ENCODE peak calls at places on chromosomes 16 and 17, in four cellular contexts. I is K562, K is HepG2, E is GM12878. T is an unnamed sample.

GRCh38 chr16:57084996-57085395 is 7.4 kb upstream of the CPNE2 start:
- DNase-seq in I (no peak), K (no peak), E (no peak), T (no peak)

GRCh38 chr17:45820052-45820780 is 24.5 kb upstream of the SPPL2C start:
- DNase-seq in I (no peak), K (no peak), E (no peak), T (no peak)

GRCh38 chr17:50079334-50080095 is 15.6 kb upstream of the PDK2 start:
- DNase-seq in I (peak; percentile 76), K (peak; percentile 75), E (no peak), T (no peak)

GRCh38 chr17:82750241-82750905 is 1.5 kb upstream of the TBCD start:
- DNase-seq in I (no peak), K (no peak), E (no peak), T (no peak)

GRCh38 chr17:64357191-64357981 is 33.3 kb downstream of the PECAM1 start:
- DNase-seq in I (no peak), K (no peak), E (no peak), T (no peak)

GRCh38 chr17:4796550-4796915 is 569 bp downstream of the PSMB6 start:
- DNase-seq in I (peak; percentile 50), K (peak; percentile 33), E (no peak), T (peak; percentile 75)

GRCh38 chr16:11358531-11358930 is 13.3 kb downstream of the RMI2 start:
- DNase-seq in I (no peak), K (no peak), E (no peak), T (no peak)

GRCh38 chr16:12898556-12898955 is 2.8 kb upstream of the SHISA9 start:
- DNase-seq in I (no peak), K (no peak), E (no peak), T (no peak)

GRCh38 chr17:12391468-12391867 is 274.2 kb upstream of the MYOCD start:
- DNase-seq in I (no peak), K (no peak), E (no peak), T (no peak)

GRCh38 chr16:73176577-73177013 is 128.7 kb upstream of the ZFHX3 start:
- DNase-seq in I (no peak), K (peak; percentile 20), E (no peak), T (no peak)

GRCh38 chr16:72099377-72099818 is 5.8 kb downstream of the DHX38 start:
- DNase-seq in I (peak; percentile 72), K (peak; percentile 81), E (peak; percentile 13), T (peak; percentile 78)

GRCh38 chr17:2844386-2844785 is 48.1 kb downstream of the RAP1GAP2 start:
- DNase-seq in I (no peak), K (no peak), E (no peak), T (no peak)

GRCh38 chr17:60154616-60155426 is 5.0 kb downstream of the CA4 start:
- DNase-seq in I (no peak), K (no peak), E (no peak), T (peak; percentile 50)

GRCh38 chr16:69855587-69855986 is 93.5 kb downstream of the WWP2 start:
- DNase-seq in I (no peak), K (no peak), E (no peak), T (no peak)
- TF ChIP-seq FOXM1 in I (no peak), K (no peak), E (no peak), T (no peak)

GRCh38 chr17:79607941-79608728 is 2.7 kb downstream of the RBFOX3 start:
- DNase-seq in I (peak; percentile 68), K (no peak), E (no peak), T (peak; percentile 58)

GRCh38 chr17:79608729-79609039 is 2.2 kb downstream of the RBFOX3 start:
- DNase-seq in I (peak; percentile 28), K (no peak), E (no peak), T (no peak)

GRCh38 chr17:79610151-79610645 is 653 bp downstream of the RBFOX3 start:
- DNase-seq in I (no peak), K (no peak), E (no peak), T (peak; percentile 55)

GRCh38 chr17:79609175-79609589 is 1.7 kb downstream of the RBFOX3 start:
- DNase-seq in I (no peak), K (no peak), E (no peak), T (peak; percentile 56)

GRCh38 chr17:79609616-79610150 is 1.2 kb downstream of the RBFOX3 start:
- DNase-seq in I (no peak), K (no peak), E (no peak), T (peak; percentile 64)
- H3K4me3 ChIP-seq in I (no peak overlapping the region), K (no peak overlapping the region), E (no peak overlapping the region), T (no peak overlapping the region)

GRCh38 chr17:17701658-17702057 is 20.4 kb downstream of the RAI1 start:
- DNase-seq in I (no peak), K (no peak), E (no peak), T (no peak)
- TF ChIP-seq FOXM1 in I (no peak), K (no peak), E (no peak), T (no peak)

GRCh38 chr17:48513653-48514482 is 16.9 kb downstream of the HOXB1 start:
- DNase-seq in I (peak; percentile 57), K (no peak), E (no peak), T (no peak)
- H3K4me3 ChIP-seq in I (no peak overlapping the region), K (no peak overlapping the region), E (peak overlapping the region; percentile 34), T (no peak overlapping the region)

GRCh38 chr16:84919751-84920150 is 91.6 kb downstream of the ZDHHC7 start:
- DNase-seq in I (no peak), K (no peak), E (no peak), T (no peak)

GRCh38 chr16:84924339-84925091 is 86.8 kb downstream of the ZDHHC7 start:
- DNase-seq in I (peak; percentile 50), K (peak; percentile 64), E (no peak), T (no peak)

GRCh38 chr16:84920333-84920732 is 91.0 kb downstream of the ZDHHC7 start:
- DNase-seq in I (no peak), K (no peak), E (no peak), T (no peak)

GRCh38 chr16:84925092-84925772 is 86.1 kb downstream of the ZDHHC7 start:
- DNase-seq in I (peak; percentile 86), K (peak; percentile 53), E (no peak), T (peak; percentile 56)

GRCh38 chr16:84922351-84923135 is 88.8 kb downstream of the ZDHHC7 start:
- DNase-seq in I (peak; percentile 41), K (peak; percentile 38), E (no peak), T (peak; percentile 88)
- TF ChIP-seq FOXM1 in I (no peak), K (no peak), E (no peak), T (no peak)

DNA sequence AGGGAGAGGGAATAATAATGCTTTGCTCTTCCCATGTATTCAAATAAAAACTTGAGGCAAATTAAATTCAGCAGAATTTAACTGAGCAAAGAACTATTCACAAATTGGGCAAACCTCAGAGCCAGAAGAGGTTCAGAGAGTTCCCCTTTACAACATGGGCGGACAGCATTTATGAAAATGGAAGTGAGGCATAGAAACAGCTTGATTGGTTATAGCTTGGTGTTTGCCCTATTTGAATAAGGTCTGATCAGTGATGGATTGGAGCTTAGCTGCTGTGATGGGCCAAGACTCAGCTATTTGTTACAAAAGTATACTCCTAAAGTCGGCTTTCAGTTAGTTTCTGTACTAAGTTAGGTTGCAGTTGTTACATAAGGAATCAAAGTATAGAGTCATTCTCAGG is 63.0 kb downstream of the TMEM100 start:
- DNase-seq in I (no peak), K (no peak), E (no peak), T (no peak)
- H3K4me3 ChIP-seq in I (no peak overlapping the region), K (no peak overlapping the region), E (no peak overlapping the region), T (no peak overlapping the region)

GRCh38 chr17:68865584-68865983 is 89.6 kb downstream of the ABCA8 start:
- DNase-seq in I (no peak), K (no peak), E (no peak), T (no peak)

GRCh38 chr17:68867759-68868516 is 87.3 kb downstream of the ABCA8 start:
- DNase-seq in I (no peak), K (no peak), E (no peak), T (no peak)

GRCh38 chr17:68860941-68861340 is 94.3 kb downstream of the ABCA8 start:
- DNase-seq in I (no peak), K (no peak), E (no peak), T (no peak)

GRCh38 chr17:68861602-68862001 is 93.6 kb downstream of the ABCA8 start:
- DNase-seq in I (no peak), K (no peak), E (no peak), T (no peak)

GRCh38 chr17:68863091-68863652 is 92.0 kb downstream of the ABCA8 start:
- DNase-seq in I (no peak), K (no peak), E (no peak), T (no peak)
- TF ChIP-seq FOXM1 in I (no peak), K (no peak), E (no peak), T (no peak)

GRCh38 chr17:7580631-7581554 is 1.5 kb downstream of the CD68 start:
- DNase-seq in I (no peak), K (no peak), E (no peak), T (no peak)

GRCh38 chr17:7577327-7578199 is 1.9 kb upstream of the CD68 start:
- DNase-seq in I (no peak), K (no peak), E (no peak), T (no peak)

GRCh38 chr17:7579001-7579838 is at the start of gene CD68:
- DNase-seq in I (peak; percentile 68), K (peak; percentile 93), E (no peak), T (peak; percentile 58)

GRCh38 chr17:7582401-7583252 is 1.0 kb upstream of the MPDU1 start:
- DNase-seq in I (no peak), K (no peak), E (no peak), T (no peak)

GRCh38 chr17:7579839-7580630 is 597 bp downstream of the CD68 start:
- DNase-seq in I (no peak), K (no peak), E (no peak), T (no peak)
- H3K4me3 ChIP-seq in I (peak overlapping the region; percentile 42), K (no peak overlapping the region), E (no peak overlapping the region), T (no peak overlapping the region)